ENCODE peak calls at places on chromosomes 13 and 19, in five cellular contexts. One of them, this sample, is unnamed. For H3K27me3, the result is how much of the 10 kb centered on the place peaks cover.

GRCh38 chr13:104837756-104838155 is 1697.7 kb downstream of the EFNB2 start:
- DNase-seq in thoracic aorta: no peak
- DNase-seq in aorta: no peak
- DNase-seq in transverse colon: no peak
- DNase-seq in CD4-positive, alpha-beta memory T cell: no peak
- DNase-seq in this sample: no peak

GRCh38 chr19:45768644-45769053 is 403 bp downstream of the SIX5 start:
- DNase-seq in thoracic aorta: no peak
- DNase-seq in aorta: peak
- DNase-seq in transverse colon: peak
- DNase-seq in CD4-positive, alpha-beta memory T cell: peak
- DNase-seq in this sample: peak

GRCh38 chr19:46303702-46304397 is 7.0 kb downstream of the HIF3A start:
- DNase-seq in thoracic aorta: no peak
- DNase-seq in aorta: no peak
- DNase-seq in transverse colon: peak
- DNase-seq in CD4-positive, alpha-beta memory T cell: no peak
- DNase-seq in this sample: peak

GRCh38 chr19:27894906-27895754 is 1317.8 kb downstream of the UQCRFS1 start:
- DNase-seq in thoracic aorta: no peak
- DNase-seq in aorta: no peak
- DNase-seq in transverse colon: no peak
- DNase-seq in CD4-positive, alpha-beta memory T cell: no peak
- DNase-seq in this sample: no peak

GRCh38 chr19:35963514-35963913 is 27.3 kb downstream of the LRFN3 start:
- DNase-seq in thoracic aorta: no peak
- DNase-seq in aorta: no peak
- DNase-seq in transverse colon: no peak
- DNase-seq in CD4-positive, alpha-beta memory T cell: peak
- DNase-seq in this sample: no peak

GRCh38 chr19:47221080-47221841 is 9.7 kb downstream of the BBC3 start:
- DNase-seq in thoracic aorta: no peak
- DNase-seq in aorta: no peak
- DNase-seq in transverse colon: no peak
- DNase-seq in CD4-positive, alpha-beta memory T cell: no peak
- DNase-seq in this sample: peak

GRCh38 chr13:24670927-24671326 is 9.3 kb upstream of the ATP12A start:
- DNase-seq in thoracic aorta: no peak
- DNase-seq in aorta: no peak
- DNase-seq in transverse colon: no peak
- DNase-seq in CD4-positive, alpha-beta memory T cell: no peak
- DNase-seq in this sample: no peak

GRCh38 chr19:4229179-4229931 is at the start of gene EBI3:
- DNase-seq in thoracic aorta: no peak
- DNase-seq in aorta: no peak
- DNase-seq in transverse colon: peak
- DNase-seq in CD4-positive, alpha-beta memory T cell: no peak
- DNase-seq in this sample: peak

GRCh38 chr19:1214862-1215731 is 9.5 kb downstream of the STK11 start:
- DNase-seq in thoracic aorta: no peak
- DNase-seq in aorta: peak
- DNase-seq in transverse colon: no peak
- DNase-seq in CD4-positive, alpha-beta memory T cell: no peak
- DNase-seq in this sample: peak

GRCh38 chr13:64305246-64305645 is 2889.6 kb upstream of the PCDH20 start:
- DNase-seq in thoracic aorta: no peak
- DNase-seq in aorta: no peak
- DNase-seq in transverse colon: no peak
- DNase-seq in CD4-positive, alpha-beta memory T cell: no peak
- DNase-seq in this sample: no peak

GRCh38 chr13:49256841-49257240 is 9.1 kb downstream of the CDADC1 start:
- DNase-seq in thoracic aorta: no peak
- DNase-seq in aorta: no peak
- DNase-seq in transverse colon: no peak
- DNase-seq in CD4-positive, alpha-beta memory T cell: no peak
- DNase-seq in this sample: no peak

GRCh38 chr13:23020246-23020843 is 160.4 kb upstream of the SGCG start:
- DNase-seq in thoracic aorta: no peak
- DNase-seq in aorta: no peak
- DNase-seq in transverse colon: peak
- DNase-seq in CD4-positive, alpha-beta memory T cell: peak
- DNase-seq in this sample: no peak

GRCh38 chr19:17097593-17098126 is 22.1 kb downstream of the MYO9B start:
- DNase-seq in thoracic aorta: no peak
- DNase-seq in aorta: no peak
- DNase-seq in transverse colon: no peak
- DNase-seq in CD4-positive, alpha-beta memory T cell: no peak
- DNase-seq in this sample: peak

GRCh38 chr19:4597975-4598671 is 38.6 kb upstream of the SEMA6B start:
- DNase-seq in thoracic aorta: no peak
- DNase-seq in aorta: no peak
- DNase-seq in transverse colon: peak
- DNase-seq in CD4-positive, alpha-beta memory T cell: peak
- DNase-seq in this sample: peak

GRCh38 chr19:2012941-2013682 is 2.4 kb downstream of the BTBD2 start:
- DNase-seq in thoracic aorta: no peak
- DNase-seq in aorta: no peak
- DNase-seq in transverse colon: no peak
- DNase-seq in CD4-positive, alpha-beta memory T cell: no peak
- DNase-seq in this sample: no peak

GRCh38 chr19:17479325-17479791 is 9.0 kb downstream of the SLC27A1 start:
- DNase-seq in thoracic aorta: no peak
- DNase-seq in aorta: no peak
- DNase-seq in transverse colon: no peak
- DNase-seq in CD4-positive, alpha-beta memory T cell: no peak
- DNase-seq in this sample: no peak

GRCh38 chr13:46382224-46382623 is 4.8 kb downstream of the RUBCNL start:
- DNase-seq in thoracic aorta: no peak
- DNase-seq in aorta: no peak
- DNase-seq in transverse colon: no peak
- DNase-seq in CD4-positive, alpha-beta memory T cell: no peak
- DNase-seq in this sample: no peak

GRCh38 chr19:7007859-7008258 is 13.4 kb downstream of the MBD3L2B start:
- DNase-seq in thoracic aorta: no peak
- DNase-seq in aorta: no peak
- DNase-seq in transverse colon: no peak
- DNase-seq in CD4-positive, alpha-beta memory T cell: no peak
- DNase-seq in this sample: no peak

GRCh38 chr19:13999085-13999484 is 7.0 kb downstream of the RFX1 start:
- DNase-seq in thoracic aorta: no peak
- DNase-seq in aorta: no peak
- DNase-seq in transverse colon: no peak
- DNase-seq in CD4-positive, alpha-beta memory T cell: no peak
- DNase-seq in this sample: no peak

GRCh38 chr13:54640719-54641118 is 1612.1 kb downstream of the OLFM4 start:
- DNase-seq in thoracic aorta: no peak
- DNase-seq in aorta: no peak
- DNase-seq in transverse colon: no peak
- DNase-seq in CD4-positive, alpha-beta memory T cell: no peak
- DNase-seq in this sample: no peak

GRCh38 chr13:36685912-36686311 is 12.1 kb downstream of the SERTM1 start:
- DNase-seq in thoracic aorta: no peak
- DNase-seq in aorta: no peak
- DNase-seq in transverse colon: no peak
- DNase-seq in CD4-positive, alpha-beta memory T cell: no peak
- DNase-seq in this sample: no peak

GRCh38 chr13:113353254-113353653 is 10.7 kb downstream of the GRTP1 start:
- DNase-seq in thoracic aorta: no peak
- DNase-seq in aorta: peak
- DNase-seq in transverse colon: no peak
- DNase-seq in CD4-positive, alpha-beta memory T cell: no peak
- DNase-seq in this sample: no peak

GRCh38 chr19:55320844-55321419 is 4.2 kb downstream of the TMEM150B start:
- DNase-seq in thoracic aorta: no peak
- DNase-seq in aorta: no peak
- DNase-seq in transverse colon: no peak
- DNase-seq in CD4-positive, alpha-beta memory T cell: no peak
- DNase-seq in this sample: no peak

GRCh38 chr19:35513231-35513974 is at the start of gene DMKN:
- DNase-seq in thoracic aorta: no peak
- DNase-seq in aorta: no peak
- DNase-seq in transverse colon: no peak
- DNase-seq in CD4-positive, alpha-beta memory T cell: no peak
- DNase-seq in this sample: peak

GRCh38 chr19:47713046-47714021 is at the start of gene EHD2:
- DNase-seq in thoracic aorta: no peak
- DNase-seq in aorta: peak
- DNase-seq in transverse colon: peak
- DNase-seq in CD4-positive, alpha-beta memory T cell: peak
- DNase-seq in this sample: peak

GRCh38 chr19:10761443-10762242 is 43.8 kb downstream of the DNM2 start:
- DNase-seq in thoracic aorta: no peak
- DNase-seq in aorta: no peak
- DNase-seq in transverse colon: peak
- DNase-seq in CD4-positive, alpha-beta memory T cell: no peak
- DNase-seq in this sample: no peak

GRCh38 chr13:41276824-41277223 is 13.4 kb upstream of the MTRF1 start:
- DNase-seq in thoracic aorta: no peak
- DNase-seq in aorta: no peak
- DNase-seq in transverse colon: no peak
- DNase-seq in CD4-positive, alpha-beta memory T cell: no peak
- DNase-seq in this sample: no peak

GRCh38 chr19:2982983-2983350 is 5.6 kb downstream of the TLE6 start:
- DNase-seq in thoracic aorta: peak
- DNase-seq in aorta: peak
- DNase-seq in transverse colon: peak
- DNase-seq in CD4-positive, alpha-beta memory T cell: no peak
- DNase-seq in this sample: peak

GRCh38 chr13:113502686-113503085 is 12.2 kb upstream of the DCUN1D2 start:
- DNase-seq in thoracic aorta: no peak
- DNase-seq in aorta: no peak
- DNase-seq in transverse colon: no peak
- DNase-seq in CD4-positive, alpha-beta memory T cell: no peak
- DNase-seq in this sample: no peak

GRCh38 chr13:60591348-60591747 is 194.3 kb downstream of the TDRD3 start:
- DNase-seq in thoracic aorta: no peak
- DNase-seq in aorta: no peak
- DNase-seq in transverse colon: no peak
- DNase-seq in CD4-positive, alpha-beta memory T cell: no peak
- DNase-seq in this sample: no peak

GRCh38 chr13:73767747-73768315 is 366.4 kb downstream of the KLF12 start:
- DNase-seq in thoracic aorta: no peak
- DNase-seq in aorta: no peak
- DNase-seq in transverse colon: no peak
- DNase-seq in CD4-positive, alpha-beta memory T cell: peak
- DNase-seq in this sample: no peak

GRCh38 chr13:73767191-73767741 is 366.9 kb downstream of the KLF12 start:
- DNase-seq in thoracic aorta: no peak
- DNase-seq in aorta: no peak
- DNase-seq in transverse colon: no peak
- DNase-seq in CD4-positive, alpha-beta memory T cell: peak
- DNase-seq in this sample: no peak

DNA sequence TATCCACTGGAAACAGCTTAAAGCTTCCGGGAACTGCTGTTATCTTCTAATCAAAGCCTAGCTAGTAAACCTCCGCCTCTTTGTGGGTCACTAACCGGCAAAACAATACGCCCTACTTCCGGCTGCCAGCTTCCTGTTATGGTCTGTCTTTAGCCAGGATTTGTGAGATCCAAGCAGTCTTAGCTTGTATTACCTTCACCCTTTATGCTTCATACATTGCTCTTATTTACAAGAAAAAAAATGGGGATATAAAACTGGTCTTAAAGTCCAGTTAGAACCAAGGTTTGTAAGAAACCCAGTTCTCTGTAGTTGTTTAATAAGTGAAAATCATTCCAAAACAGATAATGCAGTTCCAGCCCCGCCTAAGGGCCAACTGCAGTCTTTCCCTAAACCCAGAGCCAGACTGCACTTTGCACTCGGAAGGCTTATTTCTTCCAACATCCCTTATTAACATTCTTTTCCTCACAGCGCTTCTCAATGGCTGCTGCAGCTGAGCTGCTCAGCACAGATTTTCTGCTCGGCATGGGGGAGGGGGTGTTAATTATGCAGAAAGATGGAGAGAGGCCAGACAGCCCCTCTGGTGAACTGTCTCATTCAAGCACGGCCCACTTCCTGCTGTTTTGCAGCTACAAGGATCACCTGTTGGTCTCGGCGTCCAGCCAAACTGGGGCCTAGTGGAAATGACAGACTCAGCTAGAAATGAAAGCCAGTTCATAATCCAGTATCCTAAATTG is 368.4 kb downstream of the KLF12 start:
- DNase-seq in thoracic aorta: peak
- DNase-seq in aorta: peak
- DNase-seq in transverse colon: peak
- DNase-seq in CD4-positive, alpha-beta memory T cell: peak
- DNase-seq in this sample: peak
- H3K27ac ChIP-seq in thoracic aorta: peak
- H3K27ac ChIP-seq in aorta: peak
- H3K27ac ChIP-seq in transverse colon: peak
- H3K27ac ChIP-seq in CD4-positive, alpha-beta memory T cell: peak
- H3K27ac ChIP-seq in this sample: peak

DNA sequence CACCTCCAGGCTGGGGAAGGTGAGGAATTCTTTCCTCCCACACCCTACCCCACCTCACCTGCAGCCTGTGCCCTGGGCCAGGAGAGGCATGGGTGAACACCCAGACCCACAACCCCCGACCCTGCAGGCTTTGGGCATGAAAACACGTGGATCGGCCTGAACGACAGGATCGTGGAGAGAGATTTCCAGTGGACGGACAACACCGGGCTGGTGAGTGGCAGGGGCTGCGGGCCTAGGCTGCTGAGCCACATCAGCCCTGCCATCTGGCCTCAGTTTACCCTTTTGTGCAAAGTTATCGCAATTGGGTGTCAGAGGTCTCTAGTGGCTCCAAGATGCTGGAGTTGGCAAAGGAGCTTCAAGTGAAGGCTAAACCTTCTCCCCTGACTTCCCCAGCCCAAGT is 28.7 kb downstream of the NCAN start:
- DNase-seq in thoracic aorta: no peak
- DNase-seq in aorta: no peak
- DNase-seq in transverse colon: no peak
- DNase-seq in CD4-positive, alpha-beta memory T cell: no peak
- DNase-seq in this sample: no peak
- H3K27me3 ChIP-seq in thoracic aorta: under half
- H3K27me3 ChIP-seq in aorta: under half
- H3K27me3 ChIP-seq in transverse colon: under half
- H3K27me3 ChIP-seq in CD4-positive, alpha-beta memory T cell: under half
- H3K27me3 ChIP-seq in this sample: under half

GRCh38 chr13:100658363-100658762 is 16.2 kb downstream of the TMTC4 start:
- DNase-seq in thoracic aorta: no peak
- DNase-seq in aorta: no peak
- DNase-seq in transverse colon: no peak
- DNase-seq in CD4-positive, alpha-beta memory T cell: no peak
- DNase-seq in this sample: no peak
- H3K27ac ChIP-seq in thoracic aorta: no peak
- H3K27ac ChIP-seq in aorta: no peak
- H3K27ac ChIP-seq in transverse colon: no peak
- H3K27ac ChIP-seq in CD4-positive, alpha-beta memory T cell: no peak
- H3K27ac ChIP-seq in this sample: no peak

DNA sequence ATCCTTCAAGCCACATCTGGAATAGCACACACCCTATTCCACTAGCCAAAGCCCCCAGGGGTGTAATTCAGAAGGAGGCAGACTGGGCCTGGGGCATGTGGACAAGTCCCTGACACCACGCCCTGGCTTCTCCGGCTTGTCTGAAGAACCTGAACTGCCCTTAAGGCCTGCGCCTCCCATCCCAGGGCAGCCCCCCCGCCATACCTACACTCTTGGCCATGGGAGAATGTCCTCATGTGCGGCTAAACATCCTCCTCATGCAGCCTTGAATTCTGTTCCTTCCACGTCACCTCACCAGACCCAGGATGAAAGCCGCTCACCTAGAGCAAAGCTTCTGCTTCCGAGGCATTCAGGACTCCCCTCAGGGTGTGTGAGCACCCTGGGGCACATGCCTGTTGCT is 24.3 kb upstream of the POU2F2 start:
- DNase-seq in thoracic aorta: no peak
- DNase-seq in aorta: no peak
- DNase-seq in transverse colon: no peak
- DNase-seq in CD4-positive, alpha-beta memory T cell: no peak
- DNase-seq in this sample: no peak
- H3K27me3 ChIP-seq in thoracic aorta: under half
- H3K27me3 ChIP-seq in aorta: under half
- H3K27me3 ChIP-seq in transverse colon: under half
- H3K27me3 ChIP-seq in CD4-positive, alpha-beta memory T cell: under half
- H3K27me3 ChIP-seq in this sample: under half

This sample was measured in upper lobe of left lung.